ENCODE peak calls at places on chromosomes 1 and 21, in six cellular contexts. W is IMR-90, P is neuronal stem cell, A is H9, M is trophoblast cell, V is mesenchymal stem cell. Y is an unnamed sample.

GRCh38 chr1:39877980-39878956 is 5.0 kb downstream of the TRIT1 start:
- DNase-seq in W (no peak), P (no peak), A (no peak), M (no peak), V (no peak), Y (no peak)

GRCh38 chr1:202367200-202367742 is 18.8 kb downstream of the PPP1R12B start:
- DNase-seq in W (peak), P (no peak), A (no peak), M (no peak), V (no peak), Y (no peak)

GRCh38 chr1:78840447-78841251 is 165.9 kb downstream of the ADGRL4 start:
- DNase-seq in W (peak), P (peak), A (peak), M (no peak), V (peak), Y (no peak)

GRCh38 chr21:41932576-41933258 is 21.1 kb downstream of the C2CD2 start:
- DNase-seq in W (peak), P (no peak), A (no peak), M (no peak), V (peak), Y (no peak)

GRCh38 chr1:153513023-153513422 is 22.8 kb downstream of the S100A6 start:
- DNase-seq in W (no peak), P (no peak), A (no peak), M (no peak), V (no peak), Y (no peak)

GRCh38 chr1:160030657-160031367 is 978 bp downstream of the PIGM start:
- DNase-seq in W (no peak), P (no peak), A (no peak), M (no peak), V (peak), Y (no peak)

GRCh38 chr1:235882816-235883215 is 16.1 kb upstream of the LYST start:
- DNase-seq in W (no peak), P (no peak), A (no peak), M (no peak), V (no peak), Y (no peak)

GRCh38 chr1:17304155-17304826 is 3.7 kb upstream of the PADI4 start:
- DNase-seq in W (no peak), P (no peak), A (no peak), M (peak), V (peak), Y (no peak)

GRCh38 chr1:22080184-22080583 is 27.7 kb downstream of the CDC42 start:
- DNase-seq in W (no peak), P (no peak), A (no peak), M (no peak), V (no peak), Y (no peak)

GRCh38 chr1:187634940-187635339 is 806.2 kb downstream of the PLA2G4A start:
- DNase-seq in W (no peak), P (no peak), A (no peak), M (no peak), V (no peak), Y (no peak)

GRCh38 chr1:41788427-41788826 is 130.3 kb downstream of the HIVEP3 start:
- DNase-seq in W (no peak), P (no peak), A (no peak), M (no peak), V (no peak), Y (no peak)

GRCh38 chr1:3473381-3473844 is 18.9 kb downstream of the ARHGEF16 start:
- DNase-seq in W (peak), P (no peak), A (no peak), M (no peak), V (no peak), Y (no peak)

GRCh38 chr1:111747282-111747734 is 8.1 kb upstream of the INKA2 start:
- DNase-seq in W (peak), P (no peak), A (peak), M (peak), V (peak), Y (no peak)

GRCh38 chr1:180040034-180040433 is 85.4 kb downstream of the CEP350 start:
- DNase-seq in W (peak), P (no peak), A (no peak), M (no peak), V (peak), Y (no peak)

GRCh38 chr1:21520899-21521716 is 11.9 kb downstream of the ALPL start:
- DNase-seq in W (peak), P (no peak), A (no peak), M (no peak), V (peak), Y (no peak)

GRCh38 chr1:67732750-67733151 is 47.8 kb downstream of the GADD45A start:
- DNase-seq in W (peak), P (no peak), A (no peak), M (no peak), V (peak), Y (peak)

GRCh38 chr1:62849031-62849430 is 65.1 kb downstream of the ATG4C start:
- DNase-seq in W (no peak), P (no peak), A (no peak), M (no peak), V (no peak), Y (no peak)

GRCh38 chr1:232344791-232345399 is 285.0 kb downstream of the SIPA1L2 start:
- DNase-seq in W (peak), P (no peak), A (no peak), M (no peak), V (no peak), Y (no peak)

GRCh38 chr1:206503591-206504362 is 3.6 kb upstream of the RASSF5 start:
- DNase-seq in W (peak), P (no peak), A (no peak), M (peak), V (peak), Y (no peak)

GRCh38 chr1:76291737-76292136 is 217.2 kb downstream of the ST6GALNAC3 start:
- DNase-seq in W (no peak), P (no peak), A (no peak), M (no peak), V (no peak), Y (no peak)

GRCh38 chr1:94746635-94747525 is 73.3 kb upstream of the SLC44A3 start:
- DNase-seq in W (no peak), P (no peak), A (no peak), M (peak), V (peak), Y (no peak)

GRCh38 chr1:32884726-32885125 is 1.6 kb upstream of the HPCA start:
- DNase-seq in W (no peak), P (no peak), A (no peak), M (no peak), V (no peak), Y (no peak)

GRCh38 chr1:206678490-206678889 is 6.2 kb upstream of the MAPKAPK2 start:
- DNase-seq in W (no peak), P (no peak), A (no peak), M (no peak), V (no peak), Y (no peak)

GRCh38 chr21:45534591-45535331 is 7.5 kb downstream of the SLC19A1 start:
- DNase-seq in W (no peak), P (no peak), A (no peak), M (no peak), V (no peak), Y (peak)

GRCh38 chr1:96722161-96722908 is 751 bp downstream of the PTBP2 start:
- DNase-seq in W (peak), P (peak), A (peak), M (peak), V (peak), Y (peak)

GRCh38 chr1:207039380-207040180 is 7.0 kb upstream of the C1orf116 start:
- DNase-seq in W (no peak), P (no peak), A (no peak), M (no peak), V (no peak), Y (no peak)

GRCh38 chr1:202029171-202029665 is 18.8 kb downstream of the ELF3 start:
- DNase-seq in W (peak), P (no peak), A (no peak), M (no peak), V (peak), Y (no peak)

GRCh38 chr1:111615874-111616715 is 3.5 kb upstream of the RAP1A start:
- DNase-seq in W (peak), P (no peak), A (no peak), M (no peak), V (no peak), Y (no peak)

GRCh38 chr1:162916407-162916806 is 55.4 kb upstream of the CCDC190 start:
- DNase-seq in W (peak), P (no peak), A (no peak), M (no peak), V (peak), Y (no peak)

GRCh38 chr1:227192163-227192562 is 126.1 kb downstream of the CDC42BPA start:
- DNase-seq in W (peak), P (no peak), A (peak), M (no peak), V (peak), Y (no peak)

GRCh38 chr1:52579415-52579814 is 22.8 kb upstream of the GPX7 start:
- DNase-seq in W (peak), P (no peak), A (no peak), M (peak), V (no peak), Y (no peak)

GRCh38 chr1:18537386-18538306 is 56.9 kb downstream of the KLHDC7A start:
- DNase-seq in W (no peak), P (no peak), A (peak), M (no peak), V (no peak), Y (no peak)

GRCh38 chr1:33393991-33394390 is 36.9 kb downstream of the PHC2 start:
- DNase-seq in W (no peak), P (no peak), A (no peak), M (no peak), V (no peak), Y (no peak)

GRCh38 chr1:26417111-26417510 is 6.5 kb downstream of the LIN28A start:
- DNase-seq in W (peak), P (peak), A (peak), M (peak), V (peak), Y (peak)

GRCh38 chr1:39896909-39897685 is 4.6 kb downstream of the MYCL start:
- DNase-seq in W (peak), P (no peak), A (peak), M (no peak), V (peak), Y (no peak)

GRCh38 chr1:230713138-230713537 is 784 bp downstream of the AGT start:
- DNase-seq in W (no peak), P (no peak), A (no peak), M (no peak), V (no peak), Y (no peak)

GRCh38 chr1:53396563-53397268 is 62.5 kb upstream of the DMRTB1 start:
- DNase-seq in W (no peak), P (no peak), A (no peak), M (no peak), V (no peak), Y (no peak)

GRCh38 chr1:195886000-195886399 is 722.2 kb downstream of the KCNT2 start:
- DNase-seq in W (no peak), P (no peak), A (no peak), M (no peak), V (no peak), Y (no peak)

GRCh38 chr21:44618504-44618903 is 6.6 kb downstream of the KRTAP10-8 start:
- DNase-seq in W (peak), P (no peak), A (peak), M (no peak), V (no peak), Y (no peak)

DNA sequence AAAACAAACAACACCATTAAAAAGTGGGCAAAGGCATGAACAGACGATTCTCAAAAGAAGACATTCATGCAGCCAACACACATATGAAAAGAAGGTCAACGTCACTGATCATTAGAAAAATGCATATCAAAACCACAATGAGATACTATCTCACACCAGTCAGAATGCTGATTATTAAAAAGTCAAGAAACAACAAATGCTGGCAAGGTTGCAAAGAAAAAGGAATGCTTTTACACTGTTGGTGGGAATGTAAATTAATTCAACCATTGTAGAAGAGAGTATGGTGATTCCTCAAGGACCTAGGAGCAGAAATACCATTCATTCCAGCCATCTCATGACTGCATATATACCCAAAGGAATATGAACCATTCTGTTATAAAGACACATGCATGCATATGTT is 419.6 kb downstream of the NEGR1 start:
- DNase-seq in W (no peak), P (no peak), A (no peak), M (no peak), V (no peak), Y (no peak)
- H3K14ac ChIP-seq in W (no peak), P (no peak), A (no peak), M (no peak), V (no peak), Y (no peak)

GRCh38 chr1:1199961-1200875 is 6.2 kb downstream of the TNFRSF18 start:
- DNase-seq in W (no peak), P (no peak), A (peak), M (no peak), V (no peak), Y (no peak)
- H3K9ac ChIP-seq in W (no peak), P (peak), A (no peak), M (no peak), V (no peak), Y (no peak)

GRCh38 chr1:240658312-240658975 is 46.5 kb upstream of the GREM2 start:
- DNase-seq in W (peak), P (no peak), A (no peak), M (no peak), V (no peak), Y (no peak)

GRCh38 chr1:240666548-240667198 is 54.7 kb upstream of the GREM2 start:
- DNase-seq in W (peak), P (no peak), A (no peak), M (no peak), V (no peak), Y (no peak)

GRCh38 chr1:240667351-240667750 is 55.4 kb upstream of the GREM2 start:
- DNase-seq in W (no peak), P (no peak), A (no peak), M (no peak), V (no peak), Y (no peak)

GRCh38 chr1:240663160-240663879 is 51.4 kb upstream of the GREM2 start:
- DNase-seq in W (peak), P (no peak), A (no peak), M (no peak), V (no peak), Y (no peak)
- H3K14ac ChIP-seq in W (peak), P (no peak), A (no peak), M (no peak), V (no peak), Y (no peak)

GRCh38 chr1:204102719-204103118 is 29.8 kb downstream of the SOX13 start:
- DNase-seq in W (no peak), P (no peak), A (no peak), M (peak), V (no peak), Y (no peak)
- H3K9ac ChIP-seq in W (no peak), P (no peak), A (no peak), M (no peak), V (no peak), Y (no peak)

DNA sequence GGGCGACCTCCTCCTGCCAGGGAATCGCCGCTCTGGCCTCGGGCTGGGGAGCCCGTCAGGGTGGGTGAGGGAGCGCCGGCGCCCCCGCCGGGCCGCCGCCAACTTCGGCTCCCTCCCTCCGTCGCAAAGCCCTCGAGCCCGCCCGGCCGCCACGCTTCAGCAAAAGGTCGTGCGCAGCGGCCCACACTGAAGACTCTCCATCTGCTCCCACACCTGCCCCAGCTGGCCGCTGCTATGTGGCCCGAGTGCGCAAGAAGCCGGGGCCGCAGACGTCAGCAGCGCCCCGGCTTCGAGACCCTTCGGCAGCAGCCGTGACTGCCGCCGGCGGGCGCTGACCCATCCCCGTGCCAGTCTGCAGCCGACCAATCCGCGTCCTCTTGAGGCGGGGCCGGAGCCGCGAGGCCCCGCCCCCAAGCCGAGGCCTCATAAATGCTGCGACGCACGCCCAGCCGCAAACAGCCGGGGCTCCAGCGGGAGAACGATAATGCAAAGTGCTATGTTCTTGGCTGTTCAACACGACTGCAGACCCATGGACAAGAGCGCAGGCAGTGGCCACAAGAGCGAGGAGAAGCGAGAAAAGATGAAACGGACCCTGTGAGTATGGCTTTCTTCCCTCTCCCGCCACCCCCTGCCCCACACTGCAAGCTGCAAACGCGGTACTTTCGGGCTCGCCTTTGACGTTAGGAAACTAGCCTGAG is at the start of gene RGS2:
- DNase-seq in W (peak), P (peak), A (peak), M (peak), V (peak), Y (peak)
- H3K14ac ChIP-seq in W (peak), P (no peak), A (peak), M (peak), V (peak), Y (no peak)

GRCh38 chr21:19400223-19400770 is 996.7 kb upstream of the TMPRSS15 start:
- DNase-seq in W (no peak), P (no peak), A (no peak), M (no peak), V (no peak), Y (no peak)
- H3K9ac ChIP-seq in W (no peak), P (no peak), A (no peak), M (no peak), V (no peak), Y (no peak)

GRCh38 chr1:241674805-241675384 is 22.8 kb downstream of the WDR64 start:
- DNase-seq in W (no peak), P (no peak), A (no peak), M (no peak), V (no peak), Y (no peak)
- H3K14ac ChIP-seq in W (no peak), P (no peak), A (no peak), M (no peak), V (no peak), Y (no peak)

Y was measured in H1.